ENCODE peak calls at places on chromosome 3, in four cellular contexts. One of them, this sample, is unnamed.

GRCh38 chr3:134320749-134321148 is 53.5 kb downstream of the AMOTL2 start:
- DNase-seq in ecto neural progenitor cell: peak
- DNase-seq in right cardiac atrium: no peak
- DNase-seq in foreskin fibroblast: no peak
- DNase-seq in this sample: no peak

GRCh38 chr3:128875556-128876120 is 3.8 kb upstream of the ACAD9 start:
- DNase-seq in right cardiac atrium: no peak
- DNase-seq in foreskin fibroblast: peak
- DNase-seq in ecto neural progenitor cell: peak
- DNase-seq in this sample: peak

GRCh38 chr3:108493862-108494261 is 16.5 kb downstream of the MYH15 start:
- DNase-seq in ecto neural progenitor cell: no peak
- DNase-seq in foreskin fibroblast: peak
- DNase-seq in right cardiac atrium: no peak
- DNase-seq in this sample: peak

GRCh38 chr3:43523454-43524053 is 98.3 kb downstream of the ANO10 start:
- DNase-seq in ecto neural progenitor cell: no peak
- DNase-seq in right cardiac atrium: no peak
- DNase-seq in foreskin fibroblast: peak
- DNase-seq in this sample: no peak

GRCh38 chr3:50264389-50264963 is 4.5 kb upstream of the SEMA3B start:
- DNase-seq in foreskin fibroblast: peak
- DNase-seq in ecto neural progenitor cell: peak
- DNase-seq in right cardiac atrium: peak
- DNase-seq in this sample: peak

GRCh38 chr3:34037263-34037662 is 238.8 kb downstream of the PDCD6IP start:
- DNase-seq in ecto neural progenitor cell: no peak
- DNase-seq in right cardiac atrium: no peak
- DNase-seq in foreskin fibroblast: no peak
- DNase-seq in this sample: no peak

GRCh38 chr3:174202561-174202960 is 656.6 kb upstream of the NAALADL2 start:
- DNase-seq in foreskin fibroblast: no peak
- DNase-seq in right cardiac atrium: no peak
- DNase-seq in ecto neural progenitor cell: no peak
- DNase-seq in this sample: peak

GRCh38 chr3:125148836-125149235 is 63.7 kb downstream of the SLC12A8 start:
- DNase-seq in right cardiac atrium: peak
- DNase-seq in ecto neural progenitor cell: no peak
- DNase-seq in foreskin fibroblast: peak
- DNase-seq in this sample: no peak

GRCh38 chr3:58161435-58162398 is 49.1 kb downstream of the DNASE1L3 start:
- DNase-seq in right cardiac atrium: no peak
- DNase-seq in foreskin fibroblast: peak
- DNase-seq in ecto neural progenitor cell: no peak
- DNase-seq in this sample: no peak

GRCh38 chr3:159856496-159857098 is 132.0 kb upstream of the IL12A start:
- DNase-seq in ecto neural progenitor cell: no peak
- DNase-seq in right cardiac atrium: no peak
- DNase-seq in foreskin fibroblast: no peak
- DNase-seq in this sample: peak

GRCh38 chr3:105526349-105527111 is 159.8 kb downstream of the ALCAM start:
- DNase-seq in right cardiac atrium: no peak
- DNase-seq in foreskin fibroblast: peak
- DNase-seq in ecto neural progenitor cell: no peak
- DNase-seq in this sample: peak

GRCh38 chr3:55559651-55560423 is 72.7 kb upstream of the WNT5A start:
- DNase-seq in right cardiac atrium: no peak
- DNase-seq in foreskin fibroblast: no peak
- DNase-seq in ecto neural progenitor cell: no peak
- DNase-seq in this sample: no peak

GRCh38 chr3:189606774-189607173 is 24.4 kb upstream of the TP63 start:
- DNase-seq in ecto neural progenitor cell: no peak
- DNase-seq in right cardiac atrium: no peak
- DNase-seq in foreskin fibroblast: no peak
- DNase-seq in this sample: no peak

GRCh38 chr3:147619925-147620580 is 210.9 kb downstream of the ZIC1 start:
- DNase-seq in right cardiac atrium: no peak
- DNase-seq in foreskin fibroblast: no peak
- DNase-seq in ecto neural progenitor cell: no peak
- DNase-seq in this sample: no peak

GRCh38 chr3:26193558-26193957 is 403.7 kb downstream of the OXSM start:
- DNase-seq in right cardiac atrium: no peak
- DNase-seq in foreskin fibroblast: no peak
- DNase-seq in ecto neural progenitor cell: no peak
- DNase-seq in this sample: no peak

GRCh38 chr3:170867143-170867542 is 2.9 kb downstream of the RPL22L1 start:
- DNase-seq in ecto neural progenitor cell: no peak
- DNase-seq in foreskin fibroblast: no peak
- DNase-seq in right cardiac atrium: no peak
- DNase-seq in this sample: peak

GRCh38 chr3:107271787-107272387 is 105.4 kb upstream of the CCDC54 start:
- DNase-seq in foreskin fibroblast: peak
- DNase-seq in ecto neural progenitor cell: no peak
- DNase-seq in right cardiac atrium: no peak
- DNase-seq in this sample: peak

GRCh38 chr3:155643581-155644165 is 101.2 kb downstream of the PLCH1 start:
- DNase-seq in ecto neural progenitor cell: no peak
- DNase-seq in right cardiac atrium: no peak
- DNase-seq in foreskin fibroblast: peak
- DNase-seq in this sample: no peak

GRCh38 chr3:8746780-8747345 is 13.3 kb downstream of the CAV3 start:
- DNase-seq in right cardiac atrium: no peak
- DNase-seq in ecto neural progenitor cell: no peak
- DNase-seq in foreskin fibroblast: no peak
- DNase-seq in this sample: no peak

GRCh38 chr3:58962816-58963215 is 87.0 kb downstream of the CFAP20DC start:
- DNase-seq in foreskin fibroblast: peak
- DNase-seq in ecto neural progenitor cell: no peak
- DNase-seq in right cardiac atrium: no peak
- DNase-seq in this sample: no peak

GRCh38 chr3:145959457-145960088 is 201.4 kb downstream of the PLOD2 start:
- DNase-seq in ecto neural progenitor cell: no peak
- DNase-seq in right cardiac atrium: no peak
- DNase-seq in foreskin fibroblast: peak
- DNase-seq in this sample: no peak

GRCh38 chr3:45557471-45557870 is 37.1 kb upstream of the LIMD1 start:
- DNase-seq in foreskin fibroblast: no peak
- DNase-seq in right cardiac atrium: no peak
- DNase-seq in ecto neural progenitor cell: no peak
- DNase-seq in this sample: no peak

GRCh38 chr3:194360568-194360967 is 9.0 kb downstream of the LRRC15 start:
- DNase-seq in foreskin fibroblast: no peak
- DNase-seq in ecto neural progenitor cell: no peak
- DNase-seq in right cardiac atrium: no peak
- DNase-seq in this sample: no peak

GRCh38 chr3:41101231-41101630 is 98.1 kb upstream of the CTNNB1 start:
- DNase-seq in ecto neural progenitor cell: no peak
- DNase-seq in right cardiac atrium: no peak
- DNase-seq in foreskin fibroblast: no peak
- DNase-seq in this sample: no peak

GRCh38 chr3:24661060-24661459 is 166.4 kb upstream of the THRB start:
- DNase-seq in foreskin fibroblast: no peak
- DNase-seq in ecto neural progenitor cell: no peak
- DNase-seq in right cardiac atrium: no peak
- DNase-seq in this sample: no peak

GRCh38 chr3:63061449-63061848 is 186.2 kb upstream of the CADPS start:
- DNase-seq in ecto neural progenitor cell: no peak
- DNase-seq in right cardiac atrium: no peak
- DNase-seq in foreskin fibroblast: no peak
- DNase-seq in this sample: no peak

GRCh38 chr3:130692455-130692854 is 54.2 kb downstream of the PIK3R4 start:
- DNase-seq in foreskin fibroblast: no peak
- DNase-seq in ecto neural progenitor cell: no peak
- DNase-seq in right cardiac atrium: no peak
- DNase-seq in this sample: no peak

GRCh38 chr3:72341943-72342342 is 506.3 kb downstream of the SHQ1 start:
- DNase-seq in foreskin fibroblast: peak
- DNase-seq in right cardiac atrium: no peak
- DNase-seq in ecto neural progenitor cell: no peak
- DNase-seq in this sample: no peak

GRCh38 chr3:47193871-47194859 is 30.3 kb upstream of the SETD2 start:
- DNase-seq in foreskin fibroblast: peak
- DNase-seq in right cardiac atrium: no peak
- DNase-seq in ecto neural progenitor cell: no peak
- DNase-seq in this sample: no peak

GRCh38 chr3:11832964-11833621 is 13.6 kb downstream of the TAMM41 start:
- DNase-seq in foreskin fibroblast: no peak
- DNase-seq in ecto neural progenitor cell: no peak
- DNase-seq in right cardiac atrium: no peak
- DNase-seq in this sample: peak

GRCh38 chr3:4845882-4846281 is 133.4 kb upstream of the BHLHE40 start:
- DNase-seq in ecto neural progenitor cell: no peak
- DNase-seq in foreskin fibroblast: no peak
- DNase-seq in right cardiac atrium: no peak
- DNase-seq in this sample: no peak

GRCh38 chr3:19947549-19948071 is 713 bp downstream of the RAB5A start:
- DNase-seq in right cardiac atrium: peak
- DNase-seq in foreskin fibroblast: peak
- DNase-seq in ecto neural progenitor cell: peak
- DNase-seq in this sample: peak

GRCh38 chr3:124592658-124593441 is 137.4 kb upstream of the UMPS start:
- DNase-seq in right cardiac atrium: no peak
- DNase-seq in ecto neural progenitor cell: no peak
- DNase-seq in foreskin fibroblast: no peak
- DNase-seq in this sample: no peak

This sample was measured in Ammon's horn.